ENCODE peak calls at places on chromosomes 16 and 17, in seven cellular contexts. R is fibroblast of villous mesenchyme, N is lung, U is HL-60, F is fibroblast of mammary gland, P is amniotic stem cell, L is NCI-H460. A is an unnamed sample.
A peak's percentile ranks its signal among the peaks of the same experiment; 100 is the strongest.

GRCh38 chr16:58176608-58177346 is 21.1 kb downstream of the CSNK2A2 start:
- DNase-seq in R (no peak), N (no peak), U (no peak), F (no peak), P (no peak), L (no peak), A (no peak)

GRCh38 chr17:66637491-66637890 is 197.4 kb upstream of the CACNG5 start:
- DNase-seq in R (no peak), N (no peak), U (no peak), F (no peak), P (no peak), L (no peak), A (no peak)

GRCh38 chr16:64391009-64391663 is 730.7 kb downstream of the CDH11 start:
- DNase-seq in R (peak; percentile 24), N (no peak), U (no peak), F (peak; percentile 57), P (peak; percentile 1), L (peak; percentile 46), A (no peak)

GRCh38 chr17:33234233-33234632 is 58.9 kb downstream of the ASIC2 start:
- DNase-seq in R (no peak), N (no peak), U (no peak), F (no peak), P (no peak), L (no peak), A (no peak)

GRCh38 chr17:58409432-58409831 is 7.9 kb downstream of the RNF43 start:
- DNase-seq in R (no peak), N (no peak), U (no peak), F (no peak), P (no peak), L (no peak), A (no peak)

GRCh38 chr16:1959269-1960039 is at the start of gene NDUFB10:
- DNase-seq in R (peak; percentile 92), N (peak; percentile 93), U (peak; percentile 91), F (peak; percentile 91), P (peak; percentile 52), L (peak; percentile 89), A (peak; percentile 97)

GRCh38 chr16:72995151-72995881 is 52.6 kb downstream of the ZFHX3 start:
- DNase-seq in R (no peak), N (no peak), U (peak; percentile 34), F (no peak), P (no peak), L (no peak), A (no peak)

GRCh38 chr17:48571024-48571818 is 6.9 kb downstream of the HOXB4 start:
- DNase-seq in R (no peak), N (no peak), U (no peak), F (no peak), P (no peak), L (no peak), A (no peak)

GRCh38 chr17:27846042-27846655 is 45.8 kb upstream of the NOS2 start:
- DNase-seq in R (no peak), N (no peak), U (peak; percentile 17), F (no peak), P (no peak), L (no peak), A (no peak)

GRCh38 chr17:82236142-82236971 is 7.5 kb downstream of the SLC16A3 start:
- DNase-seq in R (peak; percentile 65), N (no peak), U (peak; percentile 83), F (peak; percentile 61), P (no peak), L (peak; percentile 69), A (peak; percentile 93)

GRCh38 chr17:80219013-80219776 is 938 bp downstream of the SGSH start:
- DNase-seq in R (peak; percentile 90), N (peak; percentile 86), U (peak; percentile 96), F (peak; percentile 86), P (peak; percentile 49), L (no peak), A (peak; percentile 93)

GRCh38 chr17:76471498-76472257 is 4.3 kb downstream of the AANAT start:
- DNase-seq in R (no peak), N (no peak), U (no peak), F (no peak), P (no peak), L (no peak), A (no peak)

GRCh38 chr16:11312718-11313492 is 31.8 kb upstream of the PRM1 start:
- DNase-seq in R (peak; percentile 72), N (peak; percentile 45), U (peak; percentile 41), F (peak; percentile 17), P (no peak), L (no peak), A (no peak)

GRCh38 chr16:47779201-47780016 is 318.3 kb downstream of the PHKB start:
- DNase-seq in R (peak; percentile 42), N (no peak), U (no peak), F (peak; percentile 60), P (no peak), L (no peak), A (no peak)

GRCh38 chr17:34099859-34100258 is 155.2 kb upstream of the CCL2 start:
- DNase-seq in R (no peak), N (no peak), U (no peak), F (no peak), P (no peak), L (no peak), A (no peak)

GRCh38 chr17:28763804-28764266 is 20.0 kb downstream of the TRAF4 start:
- DNase-seq in R (peak; percentile 83), N (peak; percentile 81), U (peak; percentile 79), F (peak; percentile 83), P (peak; percentile 33), L (peak; percentile 74), A (no peak)

GRCh38 chr17:61460796-61461585 is 8.8 kb downstream of the TBX4 start:
- DNase-seq in R (no peak), N (no peak), U (no peak), F (no peak), P (no peak), L (no peak), A (no peak)

GRCh38 chr17:62653831-62654829 is 26.7 kb downstream of the MRC2 start:
- DNase-seq in R (peak; percentile 93), N (peak; percentile 56), U (peak; percentile 70), F (peak; percentile 89), P (no peak), L (no peak), A (no peak)

GRCh38 chr17:63701477-63702222 is 1.7 kb upstream of the LIMD2 start:
- DNase-seq in R (no peak), N (no peak), U (peak; percentile 87), F (no peak), P (no peak), L (no peak), A (no peak)

GRCh38 chr17:1899403-1900000 is 69.7 kb downstream of the RPA1 start:
- DNase-seq in R (no peak), N (no peak), U (no peak), F (no peak), P (no peak), L (no peak), A (no peak)

GRCh38 chr16:1079786-1080525 is 7.4 kb downstream of the SSTR5 start:
- DNase-seq in R (no peak), N (no peak), U (no peak), F (no peak), P (no peak), L (no peak), A (no peak)

GRCh38 chr16:79264237-79265104 is 336.1 kb downstream of the MAF start:
- DNase-seq in R (no peak), N (no peak), U (no peak), F (no peak), P (no peak), L (no peak), A (no peak)

GRCh38 chr16:72645526-72645925 is 402.4 kb downstream of the ZFHX3 start:
- DNase-seq in R (no peak), N (no peak), U (no peak), F (peak; percentile 16), P (no peak), L (no peak), A (no peak)

GRCh38 chr16:20760346-20760745 is 3.5 kb upstream of the ACSM3 start:
- DNase-seq in R (no peak), N (no peak), U (no peak), F (no peak), P (no peak), L (no peak), A (peak; percentile 3)

GRCh38 chr16:70576431-70577255 is 53.0 kb downstream of the SF3B3 start:
- DNase-seq in R (peak; percentile 98), N (no peak), U (peak; percentile 40), F (peak; percentile 84), P (no peak), L (peak; percentile 7), A (no peak)

GRCh38 chr16:11698271-11698689 is 30.0 kb downstream of the SNN start:
- DNase-seq in R (no peak), N (no peak), U (no peak), F (no peak), P (no peak), L (no peak), A (no peak)

GRCh38 chr16:14545346-14545884 is 84.6 kb downstream of the PARN start:
- DNase-seq in R (peak; percentile 65), N (no peak), U (no peak), F (no peak), P (no peak), L (no peak), A (no peak)

GRCh38 chr17:39175695-39176093 is 9.7 kb upstream of the ARL5C start:
- DNase-seq in R (no peak), N (no peak), U (no peak), F (peak; percentile 39), P (no peak), L (no peak), A (no peak)

GRCh38 chr16:4275861-4276260 is 3.0 kb upstream of the TFAP4 start:
- DNase-seq in R (no peak), N (no peak), U (no peak), F (no peak), P (no peak), L (no peak), A (no peak)

A was measured in esophagus muscularis mucosa.